ENCODE peak calls at places on chromosomes 1 and 21, in four cellular contexts. V is neuronal stem cell, H is H1, W is mesenchymal stem cell. J is an unnamed sample.

GRCh38 chr1:214331827-214332423 is 51.0 kb downstream of the SMYD2 start:
- DNase-seq in H (peak; percentile 85), V (no peak), W (peak; percentile 41), J (peak; percentile 45)

GRCh38 chr1:16996845-16997244 is 14.9 kb downstream of the ATP13A2 start:
- DNase-seq in W (no peak), V (no peak), H (no peak), J (no peak)

GRCh38 chr21:26597023-26597422 is 23.9 kb upstream of the CYYR1 start:
- DNase-seq in H (no peak), V (no peak), W (no peak), J (no peak)

GRCh38 chr1:53617382-53618217 is 121.4 kb downstream of the GLIS1 start:
- DNase-seq in V (no peak), W (peak; percentile 53), H (no peak), J (no peak)

GRCh38 chr1:115828101-115829022 is 12.6 kb downstream of the NHLH2 start:
- DNase-seq in V (no peak), W (peak; percentile 72), H (peak; percentile 66), J (peak; percentile 25)

GRCh38 chr1:53362270-53362669 is 34.4 kb upstream of the LRP8 start:
- DNase-seq in V (peak; percentile 26), W (no peak), H (peak; percentile 38), J (no peak)

GRCh38 chr1:72280131-72280530 is 2.2 kb downstream of the NEGR1 start:
- DNase-seq in H (no peak), V (no peak), W (no peak), J (no peak)

GRCh38 chr1:178098262-178098661 is 4.4 kb downstream of the RASAL2 start:
- DNase-seq in H (no peak), V (no peak), W (no peak), J (peak; percentile 58)

GRCh38 chr1:152533327-152533938 is 19.2 kb downstream of the CRCT1 start:
- DNase-seq in V (peak; percentile 2), W (no peak), H (peak; percentile 62), J (peak; percentile 63)

GRCh38 chr1:94068831-94069648 is 51.9 kb downstream of the ABCA4 start:
- DNase-seq in W (peak; percentile 82), V (no peak), H (no peak), J (no peak)

GRCh38 chr1:40153073-40153770 is 8.0 kb upstream of the RLF start:
- DNase-seq in V (peak; percentile 31), W (peak; percentile 73), H (no peak), J (peak; percentile 70)

GRCh38 chr1:101873672-101874071 is 123.1 kb downstream of the OLFM3 start:
- DNase-seq in W (no peak), H (no peak), V (no peak), J (no peak)

GRCh38 chr21:44687671-44688070 is 5.7 kb upstream of the KRTAP12-1 start:
- DNase-seq in H (no peak), W (no peak), V (no peak), J (no peak)

GRCh38 chr1:50820545-50820944 is 139.5 kb downstream of the FAF1 start:
- DNase-seq in V (no peak), W (no peak), H (no peak), J (no peak)

GRCh38 chr1:75727571-75727970 is 3.1 kb downstream of the ACADM start:
- DNase-seq in W (no peak), V (no peak), H (no peak), J (no peak)

DNA sequence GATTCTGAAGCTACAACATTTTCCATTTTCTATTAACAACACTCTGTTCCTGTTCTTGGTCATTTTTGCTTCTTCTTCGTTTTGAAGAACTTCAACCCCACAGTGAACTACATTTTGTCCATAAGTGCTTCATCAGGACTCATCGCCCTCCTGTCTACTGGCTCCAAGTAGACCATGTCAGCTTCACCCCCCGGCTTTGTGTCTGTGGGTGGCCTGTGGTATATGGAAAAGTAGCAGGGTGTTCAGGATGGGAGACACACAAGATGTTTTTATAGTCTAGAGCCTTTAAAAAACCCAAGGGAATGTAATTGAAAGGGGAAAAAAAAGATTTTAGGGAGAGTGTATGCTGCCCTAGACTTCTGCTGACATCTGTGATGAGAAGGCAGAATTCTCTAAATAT is 46.1 kb downstream of the GIPC2 start:
- DNase-seq in W (no peak), V (no peak), H (no peak), J (no peak)
- H4K8ac ChIP-seq in W (no peak overlapping the region), V (no peak overlapping the region), H (no peak overlapping the region), J (no peak overlapping the region)

GRCh38 chr1:156112276-156113137 is 2.0 kb upstream of the LMNA start:
- DNase-seq in V (no peak), W (no peak), H (no peak), J (no peak)
- H2BK12ac ChIP-seq in V (no peak overlapping the region), W (peak overlapping the region; percentile 86), H (peak overlapping the region; percentile 60), J (peak overlapping the region; percentile 16)

DNA sequence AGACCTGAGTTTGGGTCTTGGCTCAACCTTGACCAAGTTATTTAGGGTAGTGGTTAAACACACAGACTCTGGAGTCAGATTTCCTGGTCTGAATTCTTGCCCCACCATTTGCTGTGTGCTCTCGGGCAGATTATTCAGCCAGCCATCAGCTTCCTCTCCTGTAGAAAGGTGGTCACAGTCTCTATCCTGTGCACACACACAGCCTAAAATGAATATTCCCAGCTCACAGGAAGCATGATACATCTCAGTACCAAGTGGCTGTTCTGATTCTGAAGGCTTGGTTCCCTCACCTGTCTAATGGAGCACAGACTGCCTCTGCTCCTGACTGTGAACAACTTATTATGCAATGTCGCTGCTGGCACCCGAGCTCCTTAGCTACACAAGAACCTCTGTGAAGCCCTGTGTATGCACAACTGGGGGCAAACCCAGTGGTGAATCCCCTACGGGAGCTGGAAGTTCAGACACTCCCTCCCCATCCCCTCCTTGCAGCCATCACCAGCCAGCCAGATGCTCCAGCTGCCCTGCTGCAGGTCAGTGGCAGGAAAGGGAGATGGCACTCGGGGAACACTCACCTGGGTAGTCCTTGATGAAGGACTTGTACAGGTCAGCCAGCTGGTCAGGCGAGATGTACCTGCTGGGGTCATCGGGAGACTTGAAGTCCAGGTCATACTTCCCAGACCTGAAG is 13.6 kb downstream of the ENO1 start:
- DNase-seq in W (no peak), V (no peak), H (no peak), J (no peak)
- H3K4me3 ChIP-seq in W (no peak overlapping the region), V (peak overlapping the region; percentile 23), H (no peak overlapping the region), J (no peak overlapping the region)

GRCh38 chr1:7223334-7224080 is 438.3 kb downstream of the CAMTA1 start:
- DNase-seq in V (no peak), H (no peak), W (peak; percentile 40), J (no peak)

GRCh38 chr1:7225711-7226505 is 440.7 kb downstream of the CAMTA1 start:
- DNase-seq in V (no peak), H (no peak), W (no peak), J (no peak)

GRCh38 chr1:7224644-7225043 is 439.4 kb downstream of the CAMTA1 start:
- DNase-seq in W (peak; percentile 6), V (no peak), H (no peak), J (peak; percentile 38)

GRCh38 chr1:7222616-7223015 is 437.4 kb downstream of the CAMTA1 start:
- DNase-seq in H (no peak), V (no peak), W (no peak), J (no peak)

DNA sequence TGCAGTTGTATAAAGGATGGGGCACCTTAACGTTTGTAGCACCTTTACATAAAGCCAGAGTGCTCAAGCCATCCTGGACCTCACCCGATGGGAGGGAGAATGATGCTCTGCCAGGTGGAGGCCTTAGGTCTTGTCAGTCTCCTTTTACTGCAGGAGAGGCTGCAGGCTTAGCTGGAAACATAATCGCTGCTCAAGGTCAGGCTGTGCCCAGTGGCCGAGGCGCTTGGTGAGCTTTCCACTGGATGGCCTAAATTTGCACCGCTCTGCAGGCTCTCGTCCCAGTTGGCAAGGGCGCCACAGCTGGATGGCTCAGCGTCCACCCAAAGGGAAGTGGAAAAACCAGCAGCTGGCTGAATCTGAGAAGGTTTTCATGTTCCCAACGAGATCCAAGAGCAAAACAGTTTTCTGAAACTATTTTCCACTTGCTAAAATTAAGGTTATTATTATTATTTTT is 438.9 kb downstream of the CAMTA1 start:
- DNase-seq in V (no peak), H (no peak), W (no peak), J (no peak)
- H4K8ac ChIP-seq in V (no peak overlapping the region), H (no peak overlapping the region), W (peak overlapping the region; percentile 5), J (no peak overlapping the region)

DNA sequence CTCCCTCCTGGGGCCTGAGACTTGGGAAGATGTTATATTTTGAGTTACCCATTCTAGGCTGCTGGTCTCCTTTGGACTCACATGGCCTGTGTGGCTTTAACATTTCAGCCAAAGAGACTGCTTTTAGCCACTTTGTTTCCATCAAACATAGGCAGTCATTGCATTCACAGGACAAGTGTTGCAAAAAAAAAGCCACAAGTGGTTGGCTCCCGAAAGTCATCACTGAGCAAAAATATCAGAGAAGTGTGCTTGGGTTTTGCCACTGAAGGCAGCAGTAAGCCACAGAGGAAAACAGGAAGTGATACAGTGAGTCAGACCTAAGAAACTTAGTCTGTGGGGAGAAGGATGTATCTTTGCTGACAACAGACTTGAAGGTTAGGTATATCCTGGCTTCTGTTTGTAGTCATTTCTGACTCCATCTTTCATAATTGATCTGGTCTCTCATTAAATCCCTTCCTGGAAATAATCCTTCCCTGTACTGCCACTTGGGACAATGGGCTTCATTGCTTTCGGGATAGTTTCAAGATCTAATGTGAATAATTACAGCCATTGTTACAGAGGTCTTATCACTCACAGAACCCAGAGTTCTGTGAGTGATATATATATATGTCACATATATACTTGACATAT is 80.9 kb downstream of the COLGALT2 start:
- DNase-seq in H (no peak), V (no peak), W (peak; percentile 91), J (peak; percentile 38)
- H2BK12ac ChIP-seq in H (no peak overlapping the region), V (no peak overlapping the region), W (no peak overlapping the region), J (no peak overlapping the region)

J was measured in trophoblast cell.